ENCODE peak calls at places on chromosomes 11 and 22, in eight cellular contexts. Y is NCI-H1092, C is pancreas, B is fibroblast of mammary gland, J is nucleus accumbens, X is MM.1S, P is SW480, A is T-helper 22 cell. S is an unnamed sample.

GRCh38 chr11:85472953-85473352 is 154.2 kb downstream of the DLG2 start:
- DNase-seq in Y (no peak), C (no peak), B (no peak), J (no peak), X (no peak), P (no peak), A (no peak), S (no peak)

GRCh38 chr11:10488121-10488580 is 33.1 kb downstream of the AMPD3 start:
- DNase-seq in Y (no peak), C (no peak), B (peak), J (no peak), X (peak), P (peak), A (no peak), S (no peak)

GRCh38 chr22:37298748-37299495 is 16.6 kb downstream of the CYTH4 start:
- DNase-seq in Y (no peak), C (no peak), B (no peak), J (no peak), X (no peak), P (no peak), A (no peak), S (no peak)

GRCh38 chr11:31847761-31848160 is 36.6 kb upstream of the PAX6 start:
- DNase-seq in Y (no peak), C (no peak), B (no peak), J (no peak), X (no peak), P (no peak), A (no peak), S (no peak)

GRCh38 chr11:232783-233565 is 3.2 kb downstream of the SIRT3 start:
- DNase-seq in Y (no peak), C (peak), B (no peak), J (no peak), X (no peak), P (no peak), A (no peak), S (no peak)

GRCh38 chr22:19743626-19744025 is 17.0 kb upstream of the TBX1 start:
- DNase-seq in Y (no peak), C (no peak), B (no peak), J (no peak), X (no peak), P (no peak), A (no peak), S (no peak)

GRCh38 chr11:132402056-132402684 is 1031.8 kb downstream of the NTM start:
- DNase-seq in Y (peak), C (no peak), B (no peak), J (peak), X (peak), P (peak), A (no peak), S (no peak)

GRCh38 chr11:121630041-121630440 is 177.3 kb upstream of the SORL1-AS1 start:
- DNase-seq in Y (no peak), C (no peak), B (peak), J (no peak), X (no peak), P (no peak), A (no peak), S (peak)

GRCh38 chr11:104602643-104603042 is 295.6 kb downstream of the CASP12 start:
- DNase-seq in Y (no peak), C (no peak), B (no peak), J (no peak), X (no peak), P (no peak), A (no peak), S (no peak)

GRCh38 chr11:394034-394857 is at the start of gene PKP3:
- DNase-seq in Y (no peak), C (peak), B (peak), J (no peak), X (no peak), P (peak), A (no peak), S (no peak)

GRCh38 chr11:5605849-5606248 is 9.4 kb downstream of the TRIM6 start:
- DNase-seq in Y (no peak), C (no peak), B (peak), J (no peak), X (no peak), P (no peak), A (no peak), S (peak)

GRCh38 chr11:133408936-133409335 is 123.4 kb downstream of the OPCML start:
- DNase-seq in Y (no peak), C (no peak), B (no peak), J (no peak), X (no peak), P (no peak), A (no peak), S (no peak)

GRCh38 chr11:96237759-96238158 is 105.2 kb downstream of the MAML2 start:
- DNase-seq in Y (no peak), C (no peak), B (no peak), J (no peak), X (no peak), P (no peak), A (no peak), S (no peak)

GRCh38 chr22:30025187-30025586 is 55.1 kb upstream of the HORMAD2 start:
- DNase-seq in Y (no peak), C (no peak), B (no peak), J (no peak), X (no peak), P (peak), A (no peak), S (no peak)

GRCh38 chr11:113554531-113554930 is 79.3 kb upstream of the DRD2 start:
- DNase-seq in Y (no peak), C (no peak), B (no peak), J (no peak), X (no peak), P (no peak), A (no peak), S (no peak)

GRCh38 chr11:44261800-44262591 is 47.9 kb downstream of the ALX4 start:
- DNase-seq in Y (no peak), C (no peak), B (no peak), J (no peak), X (no peak), P (no peak), A (no peak), S (no peak)

GRCh38 chr11:8019671-8020597 is 32.8 kb downstream of the EIF3F start:
- DNase-seq in Y (no peak), C (peak), B (peak), J (peak), X (no peak), P (no peak), A (no peak), S (no peak)

S was measured in GM04504.